ENCODE peak calls at places on chromosome 9, in four cellular contexts. R is SK-N-SH, N is transverse colon, D is HCT116. J is an unnamed sample.

GRCh38 chr9:87880683-87881082 is 2.0 kb upstream of the SPATA31E1 start:
- DNase-seq in D (no peak), R (no peak), N (no peak), J (peak; percentile 66)

GRCh38 chr9:2493106-2493505 is 128.5 kb upstream of the VLDLR start:
- DNase-seq in R (no peak), D (no peak), N (no peak), J (no peak)

GRCh38 chr9:13587581-13587980 is 308.1 kb upstream of the MPDZ start:
- DNase-seq in N (no peak), D (no peak), R (no peak), J (peak; percentile 43)

GRCh38 chr9:124259273-124260078 is 1.7 kb downstream of the NEK6 start:
- DNase-seq in N (peak; percentile 81), D (peak; percentile 54), R (no peak), J (peak; percentile 74)

GRCh38 chr9:89718176-89718575 is 113.4 kb downstream of the GADD45G start:
- DNase-seq in D (no peak), R (no peak), N (no peak), J (no peak)

GRCh38 chr9:113695901-113696300 is 180.2 kb upstream of the ZNF618 start:
- DNase-seq in R (no peak), D (peak; percentile 66), N (no peak), J (no peak)

GRCh38 chr9:129333961-129334743 is 156.1 kb upstream of the IER5L start:
- DNase-seq in D (peak; percentile 93), R (peak; percentile 93), N (peak; percentile 82), J (peak; percentile 94)

GRCh38 chr9:73270967-73271722 is 119.5 kb downstream of the ANXA1 start:
- DNase-seq in R (no peak), D (peak; percentile 10), N (no peak), J (no peak)

GRCh38 chr9:38651400-38652042 is 31.1 kb upstream of the ANKRD18A start:
- DNase-seq in R (no peak), D (no peak), N (no peak), J (no peak)

GRCh38 chr9:84874583-84874982 is 205.1 kb downstream of the NTRK2 start:
- DNase-seq in R (no peak), D (no peak), N (no peak), J (no peak)
- TF ChIP-seq CTCF in R (no peak), D (no peak), N (no peak), J (no peak)

DNA sequence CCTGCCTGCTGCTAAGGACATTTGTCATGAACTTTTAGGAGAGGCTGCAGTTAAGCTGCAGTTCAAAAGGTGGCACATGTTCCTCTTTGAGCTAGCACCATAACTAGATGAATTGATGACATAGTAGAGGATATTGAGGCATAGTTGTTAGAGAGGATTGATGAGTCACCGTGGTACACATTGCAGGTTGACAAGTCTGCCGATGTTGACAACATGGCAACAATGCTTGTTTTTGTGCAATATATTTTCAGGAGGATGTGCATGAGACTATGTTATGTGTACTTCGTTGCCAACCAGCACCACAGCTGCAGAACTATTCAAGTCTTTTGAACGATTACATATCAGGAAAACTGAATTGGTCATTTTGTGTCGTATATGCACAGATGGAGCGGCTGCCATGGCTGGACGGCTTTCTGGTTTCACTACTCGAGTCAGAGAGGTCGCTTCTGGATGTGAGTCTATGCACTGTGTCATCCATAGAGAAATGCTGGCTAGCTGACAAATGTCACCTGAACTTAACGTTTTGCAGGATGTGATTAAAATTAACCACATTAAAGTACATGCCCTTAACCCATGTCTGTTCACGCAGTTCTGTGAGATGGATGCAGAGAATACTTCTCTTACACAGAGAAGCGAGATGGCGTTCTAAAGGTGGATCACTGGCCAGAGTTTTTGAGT is 24.2 kb downstream of the ANP32B start:
- DNase-seq in D (no peak), R (no peak), N (no peak), J (no peak)
- TF ChIP-seq POLR2AphosphoS5 in D (no peak), R (no peak), N (no peak), J (no peak)

DNA sequence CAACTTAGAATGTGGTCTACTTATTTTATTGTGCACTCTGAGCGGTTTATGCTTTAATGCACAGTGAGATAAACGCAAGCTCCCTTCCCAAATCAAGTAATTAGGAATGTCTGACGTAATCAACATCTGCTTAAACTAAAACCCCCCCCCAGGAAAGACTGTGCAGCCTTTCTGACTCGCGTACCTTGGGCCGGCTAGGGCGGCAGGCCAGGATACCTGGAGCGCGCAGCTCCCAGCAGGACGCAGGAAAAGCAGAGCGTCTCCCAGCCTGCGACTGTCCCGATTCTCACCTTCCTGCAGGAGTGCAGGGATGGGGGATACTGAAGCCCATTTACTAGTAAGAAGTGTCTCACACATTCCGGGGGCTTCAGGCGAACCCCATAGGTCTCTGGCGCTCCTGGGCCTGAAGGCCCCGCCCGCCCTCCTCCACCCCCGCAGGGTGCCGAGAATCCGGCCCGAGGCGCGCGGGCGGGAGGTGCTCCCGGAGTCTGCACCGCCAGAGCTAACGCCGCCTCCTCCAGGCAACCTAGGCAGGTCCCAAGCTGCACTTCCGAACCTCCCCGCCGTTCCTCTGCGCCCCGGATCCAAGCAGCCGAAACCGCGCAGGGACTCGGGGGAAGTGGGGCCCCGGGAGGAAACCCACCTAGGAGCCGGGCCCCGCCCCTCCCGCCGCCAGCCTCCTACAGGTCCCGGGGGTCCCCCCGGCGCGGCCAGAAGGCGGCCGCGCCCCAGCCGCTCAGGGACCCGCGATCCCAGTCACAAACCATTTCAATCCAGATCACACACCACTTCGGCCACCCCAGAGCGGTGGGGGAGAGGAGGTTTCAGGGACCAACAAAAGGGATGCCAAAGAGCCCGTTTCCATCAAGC is 1.4 kb downstream of the ROR2 start:
- DNase-seq in N (peak; percentile 66), D (peak; percentile 65), R (peak; percentile 79), J (no peak)
- TF ChIP-seq CTCF in N (peak; percentile 39), D (peak; percentile 27), R (no peak), J (no peak)

DNA sequence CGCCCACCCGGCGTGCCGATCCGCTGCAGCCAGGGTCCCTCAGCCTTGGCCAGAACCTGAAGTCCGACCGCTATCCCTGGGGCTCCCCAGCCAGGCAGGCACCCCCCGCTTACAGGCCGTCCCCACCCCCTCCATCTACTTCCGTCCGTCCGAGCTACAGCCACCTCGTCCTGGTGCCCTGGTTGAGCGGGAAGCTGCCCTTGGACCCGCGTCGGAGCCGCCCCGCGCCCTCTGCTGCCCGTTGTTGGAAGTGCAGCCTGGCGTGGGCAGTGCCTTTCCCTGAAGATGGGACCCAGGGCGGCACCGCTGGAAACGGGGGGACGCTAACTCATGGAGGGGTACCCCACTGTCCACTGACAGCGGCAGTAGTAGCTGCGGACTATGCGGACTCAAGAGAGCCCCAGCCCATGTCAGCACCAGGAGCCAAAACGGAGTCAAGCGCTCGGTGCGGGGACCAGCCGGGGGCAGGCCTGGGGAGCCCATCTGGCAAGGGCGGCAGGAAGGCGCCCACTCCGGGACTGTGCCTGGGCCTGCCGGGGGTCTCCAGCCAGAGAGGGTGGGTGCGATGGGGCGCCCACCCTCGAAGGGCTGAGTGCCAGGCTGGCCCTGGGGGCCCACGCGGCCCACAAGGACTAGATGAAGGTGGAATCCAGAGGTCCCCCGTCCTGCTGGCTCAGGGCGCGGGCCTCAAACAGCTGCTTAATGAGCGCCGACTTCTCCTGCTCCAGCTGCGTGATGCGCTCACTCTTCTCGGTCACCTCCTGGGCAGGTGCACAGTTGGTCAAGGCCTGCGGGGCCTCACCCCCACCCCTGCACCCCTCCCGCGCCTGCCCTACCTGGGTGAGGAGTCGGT is 6.1 kb downstream of the SAPCD2 start:
- DNase-seq in R (peak; percentile 89), D (no peak), N (peak; percentile 75), J (peak; percentile 92)
- TF ChIP-seq POLR2AphosphoS5 in R (no peak), D (peak; percentile 38), N (no peak), J (peak; percentile 51)

GRCh38 chr9:34550016-34550680 is 27.4 kb upstream of the ENHO start:
- DNase-seq in N (no peak), R (peak; percentile 7), D (no peak), J (peak; percentile 55)
- TF ChIP-seq CTCF in N (no peak), R (no peak), D (no peak), J (no peak)

DNA sequence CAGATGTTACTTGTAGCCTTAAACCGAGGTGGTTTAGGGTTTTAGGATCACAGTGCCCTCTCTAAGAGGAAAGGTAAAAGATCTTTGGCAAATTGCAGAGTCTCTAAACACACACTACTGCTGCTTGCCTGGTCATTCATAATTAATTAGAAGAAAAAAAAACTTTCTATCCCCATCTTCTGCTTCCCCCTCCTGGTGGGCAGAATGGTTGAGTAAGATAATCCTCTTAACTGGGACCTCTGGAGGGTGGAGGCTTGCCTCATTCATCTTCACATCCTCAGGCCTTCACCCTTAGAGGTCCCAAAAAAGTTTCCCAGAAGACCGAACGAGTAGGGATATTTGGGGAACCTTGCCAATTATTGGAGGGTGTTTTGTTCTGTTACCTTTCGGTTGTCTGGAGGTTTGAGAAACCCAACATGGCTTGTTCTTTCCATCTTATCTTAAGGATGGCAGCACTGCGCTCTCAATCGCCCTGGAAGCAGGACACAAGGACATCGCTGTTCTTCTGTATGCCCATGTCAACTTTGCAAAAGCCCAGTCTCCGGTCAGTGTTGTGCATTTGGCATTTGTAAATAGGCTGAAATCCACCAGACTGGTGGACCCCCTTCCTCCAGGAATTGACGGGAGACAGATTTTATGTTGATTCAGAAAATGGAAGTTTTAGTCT is 97.3 kb upstream of the DMRT1 start:
- DNase-seq in D (no peak), N (no peak), R (no peak), J (no peak)
- TF ChIP-seq POLR2AphosphoS5 in D (no peak), N (no peak), R (no peak), J (no peak)

GRCh38 chr9:127283917-127284316 is 19.3 kb downstream of the GARNL3 start:
- DNase-seq in R (no peak), N (peak; percentile 21), D (no peak), J (no peak)
- TF ChIP-seq CTCF in R (peak; percentile 49), N (no peak), D (peak; percentile 21), J (no peak)